ENCODE peak calls at places on chromosomes 13 and 19, in five cellular contexts. One of them, this sample, is unnamed.

GRCh38 chr13:83878691-83879410 is 3.4 kb downstream of the SLITRK1 start:
- DNase-seq in epithelial cell of proximal tubule: no peak
- DNase-seq in epithelial cell of esophagus: no peak
- DNase-seq in IMR-90: no peak
- DNase-seq in brain microvascular endothelial cell: no peak
- DNase-seq in this sample: no peak

GRCh38 chr19:30824809-30825208 is 452.6 kb downstream of the ZNF536 start:
- DNase-seq in epithelial cell of proximal tubule: no peak
- DNase-seq in epithelial cell of esophagus: no peak
- DNase-seq in IMR-90: no peak
- DNase-seq in brain microvascular endothelial cell: no peak
- DNase-seq in this sample: no peak

GRCh38 chr19:2270157-2270571 is 11.8 kb downstream of the PEAK3 start:
- DNase-seq in epithelial cell of proximal tubule: no peak
- DNase-seq in epithelial cell of esophagus: no peak
- DNase-seq in IMR-90: no peak
- DNase-seq in brain microvascular endothelial cell: no peak
- DNase-seq in this sample: no peak

GRCh38 chr13:62185631-62186256 is 770.1 kb upstream of the PCDH20 start:
- DNase-seq in epithelial cell of proximal tubule: no peak
- DNase-seq in epithelial cell of esophagus: no peak
- DNase-seq in IMR-90: no peak
- DNase-seq in brain microvascular endothelial cell: no peak
- DNase-seq in this sample: no peak

GRCh38 chr13:97849305-97849704 is 104.2 kb upstream of the IPO5 start:
- DNase-seq in epithelial cell of proximal tubule: peak; percentile 13
- DNase-seq in epithelial cell of esophagus: peak; percentile 50
- DNase-seq in IMR-90: peak; percentile 52
- DNase-seq in brain microvascular endothelial cell: no peak
- DNase-seq in this sample: peak; percentile 27

GRCh38 chr19:16623066-16623465 is 4.9 kb downstream of the MED26 start:
- DNase-seq in epithelial cell of proximal tubule: no peak
- DNase-seq in epithelial cell of esophagus: no peak
- DNase-seq in IMR-90: no peak
- DNase-seq in brain microvascular endothelial cell: no peak
- DNase-seq in this sample: no peak

GRCh38 chr19:1131718-1132552 is 28.1 kb downstream of the GPX4 start:
- DNase-seq in epithelial cell of proximal tubule: no peak
- DNase-seq in epithelial cell of esophagus: peak; percentile 96
- DNase-seq in IMR-90: peak; percentile 88
- DNase-seq in brain microvascular endothelial cell: peak; percentile 70
- DNase-seq in this sample: peak; percentile 89

GRCh38 chr13:110055089-110055488 is 251.9 kb downstream of the COL4A1 start:
- DNase-seq in epithelial cell of proximal tubule: no peak
- DNase-seq in epithelial cell of esophagus: peak; percentile 7
- DNase-seq in IMR-90: peak; percentile 18
- DNase-seq in brain microvascular endothelial cell: no peak
- DNase-seq in this sample: no peak

GRCh38 chr19:38329651-38330050 is 6.0 kb upstream of the CATSPERG start:
- DNase-seq in epithelial cell of proximal tubule: no peak
- DNase-seq in epithelial cell of esophagus: no peak
- DNase-seq in IMR-90: no peak
- DNase-seq in brain microvascular endothelial cell: no peak
- DNase-seq in this sample: no peak

GRCh38 chr19:9906475-9907087 is 29.7 kb downstream of the OLFM2 start:
- DNase-seq in epithelial cell of proximal tubule: no peak
- DNase-seq in epithelial cell of esophagus: no peak
- DNase-seq in IMR-90: no peak
- DNase-seq in brain microvascular endothelial cell: no peak
- DNase-seq in this sample: no peak

GRCh38 chr19:12293771-12294307 is 844 bp downstream of the ZNF44 start:
- DNase-seq in epithelial cell of proximal tubule: peak; percentile 79
- DNase-seq in epithelial cell of esophagus: peak; percentile 59
- DNase-seq in IMR-90: peak; percentile 46
- DNase-seq in brain microvascular endothelial cell: peak; percentile 28
- DNase-seq in this sample: peak; percentile 58

GRCh38 chr19:46052896-46053295 is 12.1 kb upstream of the IGFL4 start:
- DNase-seq in epithelial cell of proximal tubule: no peak
- DNase-seq in epithelial cell of esophagus: no peak
- DNase-seq in IMR-90: no peak
- DNase-seq in brain microvascular endothelial cell: no peak
- DNase-seq in this sample: no peak

GRCh38 chr13:32391101-32391620 is 36.8 kb downstream of the N4BP2L1 start:
- DNase-seq in epithelial cell of proximal tubule: no peak
- DNase-seq in epithelial cell of esophagus: no peak
- DNase-seq in IMR-90: no peak
- DNase-seq in brain microvascular endothelial cell: no peak
- DNase-seq in this sample: no peak

GRCh38 chr13:31909889-31910551 is 121.6 kb upstream of the FRY start:
- DNase-seq in epithelial cell of proximal tubule: peak; percentile 7
- DNase-seq in epithelial cell of esophagus: peak; percentile 72
- DNase-seq in IMR-90: peak; percentile 70
- DNase-seq in brain microvascular endothelial cell: peak; percentile 31
- DNase-seq in this sample: peak; percentile 83

GRCh38 chr13:50124536-50125305 is 109.5 kb downstream of the KCNRG start:
- DNase-seq in epithelial cell of proximal tubule: no peak
- DNase-seq in epithelial cell of esophagus: peak; percentile 46
- DNase-seq in IMR-90: peak; percentile 56
- DNase-seq in brain microvascular endothelial cell: no peak
- DNase-seq in this sample: peak; percentile 55

GRCh38 chr13:43268632-43269031 is 245.2 kb downstream of the DNAJC15 start:
- DNase-seq in epithelial cell of proximal tubule: no peak
- DNase-seq in epithelial cell of esophagus: no peak
- DNase-seq in IMR-90: no peak
- DNase-seq in brain microvascular endothelial cell: no peak
- DNase-seq in this sample: peak; percentile 74

GRCh38 chr19:11194173-11194572 is 3.2 kb downstream of the KANK2 start:
- DNase-seq in epithelial cell of proximal tubule: no peak
- DNase-seq in epithelial cell of esophagus: no peak
- DNase-seq in IMR-90: no peak
- DNase-seq in brain microvascular endothelial cell: no peak
- DNase-seq in this sample: no peak
- H3K4me3 ChIP-seq in epithelial cell of proximal tubule: no peak overlapping the region
- H3K4me3 ChIP-seq in epithelial cell of esophagus: no peak overlapping the region
- H3K4me3 ChIP-seq in IMR-90: no peak overlapping the region
- H3K4me3 ChIP-seq in brain microvascular endothelial cell: no peak overlapping the region
- H3K4me3 ChIP-seq in this sample: peak overlapping the region; percentile 45

GRCh38 chr19:33462112-33462726 is 59.4 kb downstream of the PEPD start:
- DNase-seq in epithelial cell of proximal tubule: no peak
- DNase-seq in epithelial cell of esophagus: no peak
- DNase-seq in IMR-90: no peak
- DNase-seq in brain microvascular endothelial cell: no peak
- DNase-seq in this sample: no peak
- TF ChIP-seq CTCF in epithelial cell of proximal tubule: no peak
- TF ChIP-seq CTCF in epithelial cell of esophagus: no peak
- TF ChIP-seq CTCF in IMR-90: no peak
- TF ChIP-seq CTCF in brain microvascular endothelial cell: no peak
- TF ChIP-seq CTCF in this sample: no peak

DNA sequence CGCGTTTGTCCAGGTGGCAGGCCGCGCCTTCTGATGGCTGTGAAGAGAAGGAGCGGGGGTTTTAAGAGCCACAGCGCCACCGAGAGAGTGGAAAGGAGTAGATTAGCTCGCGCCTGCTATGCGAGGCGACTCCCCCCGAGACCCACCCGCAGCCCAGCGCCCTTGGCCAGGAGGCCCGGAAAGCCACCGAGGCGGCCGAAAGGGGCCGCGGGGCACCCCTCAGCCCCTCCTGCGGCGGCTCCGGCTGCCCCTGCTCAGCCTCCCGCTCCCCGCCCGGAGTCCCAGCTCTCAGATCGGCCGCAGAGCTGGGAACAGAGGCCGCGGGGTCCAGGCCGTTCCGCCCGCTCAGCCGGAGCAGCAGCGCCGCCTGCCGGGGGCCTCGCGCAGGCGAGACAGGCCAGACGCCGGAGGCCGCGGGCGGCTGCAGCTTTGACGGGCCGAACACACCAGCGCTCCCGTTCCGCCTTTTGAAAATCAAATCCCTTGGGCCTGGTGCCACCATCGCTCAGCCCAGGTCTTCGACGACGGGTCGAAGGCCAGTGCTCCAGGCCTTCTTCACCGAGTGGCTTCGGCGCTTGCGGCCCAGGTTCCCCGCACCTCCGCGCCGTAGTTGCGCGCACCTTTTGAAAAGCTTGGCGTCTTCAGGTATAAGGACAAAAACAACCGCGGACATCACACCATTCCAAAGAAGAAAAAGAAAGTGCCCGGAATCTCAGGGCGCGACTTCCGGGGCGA is 15.3 kb downstream of the CDX2 start:
- DNase-seq in epithelial cell of proximal tubule: no peak
- DNase-seq in epithelial cell of esophagus: peak; percentile 72
- DNase-seq in IMR-90: peak; percentile 55
- DNase-seq in brain microvascular endothelial cell: peak; percentile 23
- DNase-seq in this sample: peak; percentile 45
- H3K4me3 ChIP-seq in epithelial cell of proximal tubule: peak overlapping the region; percentile 52
- H3K4me3 ChIP-seq in epithelial cell of esophagus: peak overlapping the region; percentile 35
- H3K4me3 ChIP-seq in IMR-90: peak overlapping the region; percentile 45
- H3K4me3 ChIP-seq in brain microvascular endothelial cell: peak overlapping the region; percentile 34
- H3K4me3 ChIP-seq in this sample: peak overlapping the region; percentile 47

GRCh38 chr19:58499021-58499927 is 12.5 kb downstream of the SLC27A5 start:
- DNase-seq in epithelial cell of proximal tubule: peak; percentile 83
- DNase-seq in epithelial cell of esophagus: peak; percentile 99
- DNase-seq in IMR-90: peak; percentile 98
- DNase-seq in brain microvascular endothelial cell: peak; percentile 99
- DNase-seq in this sample: peak; percentile 98
- TF ChIP-seq CTCF in epithelial cell of proximal tubule: peak; percentile 43
- TF ChIP-seq CTCF in epithelial cell of esophagus: peak; percentile 50
- TF ChIP-seq CTCF in IMR-90: peak; percentile 34
- TF ChIP-seq CTCF in brain microvascular endothelial cell: peak; percentile 66
- TF ChIP-seq CTCF in this sample: peak; percentile 51

GRCh38 chr19:49680473-49681351 is 3.6 kb downstream of the PRMT1 start:
- DNase-seq in epithelial cell of proximal tubule: no peak
- DNase-seq in epithelial cell of esophagus: peak; percentile 83
- DNase-seq in IMR-90: peak; percentile 78
- DNase-seq in brain microvascular endothelial cell: peak; percentile 79
- DNase-seq in this sample: peak; percentile 80

GRCh38 chr19:49677901-49678674 is 1.0 kb downstream of the PRMT1 start:
- DNase-seq in epithelial cell of proximal tubule: peak; percentile 37
- DNase-seq in epithelial cell of esophagus: peak; percentile 75
- DNase-seq in IMR-90: peak; percentile 62
- DNase-seq in brain microvascular endothelial cell: peak; percentile 54
- DNase-seq in this sample: peak; percentile 58

GRCh38 chr19:49679832-49680472 is 2.9 kb downstream of the PRMT1 start:
- DNase-seq in epithelial cell of proximal tubule: no peak
- DNase-seq in epithelial cell of esophagus: no peak
- DNase-seq in IMR-90: no peak
- DNase-seq in brain microvascular endothelial cell: no peak
- DNase-seq in this sample: no peak

GRCh38 chr19:49677232-49677881 is at the start of gene PRMT1:
- DNase-seq in epithelial cell of proximal tubule: no peak
- DNase-seq in epithelial cell of esophagus: peak; percentile 45
- DNase-seq in IMR-90: no peak
- DNase-seq in brain microvascular endothelial cell: no peak
- DNase-seq in this sample: no peak

GRCh38 chr19:49678970-49679831 is 2.1 kb downstream of the PRMT1 start:
- DNase-seq in epithelial cell of proximal tubule: no peak
- DNase-seq in epithelial cell of esophagus: peak; percentile 32
- DNase-seq in IMR-90: no peak
- DNase-seq in brain microvascular endothelial cell: no peak
- DNase-seq in this sample: no peak
- H3K4me3 ChIP-seq in epithelial cell of proximal tubule: no peak overlapping the region
- H3K4me3 ChIP-seq in epithelial cell of esophagus: no peak overlapping the region
- H3K4me3 ChIP-seq in IMR-90: no peak overlapping the region
- H3K4me3 ChIP-seq in brain microvascular endothelial cell: no peak overlapping the region
- H3K4me3 ChIP-seq in this sample: peak overlapping the region; percentile 1